ENCODE peak calls at places on chromosomes 4 and X, in seven cellular contexts. One of them, this sample, is unnamed.

GRCh38 chrX:24426340-24426913 is 38.7 kb upstream of the PDK3 start:
- DNase-seq in HFFc6: no peak
- DNase-seq in upper lobe of right lung: no peak
- DNase-seq in HepG2: peak
- DNase-seq in HCT116: no peak
- DNase-seq in A549: peak
- DNase-seq in fibroblast of pulmonary artery: peak
- DNase-seq in this sample: no peak

GRCh38 chrX:2801223-2801622 is 27.5 kb upstream of the GYG2 start:
- DNase-seq in HepG2: no peak
- DNase-seq in A549: no peak
- DNase-seq in HFFc6: no peak
- DNase-seq in HCT116: no peak
- DNase-seq in upper lobe of right lung: no peak
- DNase-seq in fibroblast of pulmonary artery: no peak
- DNase-seq in this sample: no peak

GRCh38 chr4:176902710-176903323 is 110.1 kb upstream of the VEGFC start:
- DNase-seq in A549: no peak
- DNase-seq in HepG2: no peak
- DNase-seq in HCT116: no peak
- DNase-seq in HFFc6: peak
- DNase-seq in fibroblast of pulmonary artery: peak
- DNase-seq in upper lobe of right lung: no peak
- DNase-seq in this sample: no peak

GRCh38 chr4:56099378-56099786 is 150.6 kb downstream of the CEP135 start:
- DNase-seq in HepG2: no peak
- DNase-seq in HCT116: no peak
- DNase-seq in HFFc6: no peak
- DNase-seq in fibroblast of pulmonary artery: no peak
- DNase-seq in upper lobe of right lung: no peak
- DNase-seq in A549: no peak
- DNase-seq in this sample: no peak

GRCh38 chr4:40058121-40058520 is 1.5 kb downstream of the N4BP2 start:
- DNase-seq in HepG2: no peak
- DNase-seq in fibroblast of pulmonary artery: peak
- DNase-seq in A549: no peak
- DNase-seq in HFFc6: no peak
- DNase-seq in HCT116: no peak
- DNase-seq in upper lobe of right lung: no peak
- DNase-seq in this sample: no peak

GRCh38 chr4:114116861-114117260 is 137.4 kb upstream of the ARSJ start:
- DNase-seq in upper lobe of right lung: no peak
- DNase-seq in HCT116: no peak
- DNase-seq in A549: no peak
- DNase-seq in fibroblast of pulmonary artery: no peak
- DNase-seq in HepG2: no peak
- DNase-seq in HFFc6: no peak
- DNase-seq in this sample: no peak

GRCh38 chr4:182554736-182555135 is 311.5 kb downstream of the TENM3 start:
- DNase-seq in A549: no peak
- DNase-seq in HepG2: no peak
- DNase-seq in upper lobe of right lung: no peak
- DNase-seq in fibroblast of pulmonary artery: no peak
- DNase-seq in HCT116: no peak
- DNase-seq in HFFc6: peak
- DNase-seq in this sample: no peak

GRCh38 chr4:136505020-136505419 is 1027.3 kb downstream of the PCDH18 start:
- DNase-seq in HCT116: no peak
- DNase-seq in upper lobe of right lung: no peak
- DNase-seq in A549: peak
- DNase-seq in HFFc6: no peak
- DNase-seq in HepG2: no peak
- DNase-seq in fibroblast of pulmonary artery: peak
- DNase-seq in this sample: no peak

GRCh38 chrX:149865390-149865789 is 15.6 kb upstream of the MAGEA8 start:
- DNase-seq in HFFc6: no peak
- DNase-seq in HCT116: no peak
- DNase-seq in fibroblast of pulmonary artery: no peak
- DNase-seq in upper lobe of right lung: no peak
- DNase-seq in A549: no peak
- DNase-seq in HepG2: no peak
- DNase-seq in this sample: no peak

GRCh38 chr4:88009871-88010270 is 2.4 kb downstream of the PKD2 start:
- DNase-seq in fibroblast of pulmonary artery: no peak
- DNase-seq in HFFc6: no peak
- DNase-seq in HCT116: no peak
- DNase-seq in upper lobe of right lung: no peak
- DNase-seq in A549: no peak
- DNase-seq in HepG2: no peak
- DNase-seq in this sample: no peak

GRCh38 chr4:142282870-142283431 is 563.1 kb downstream of the INPP4B start:
- DNase-seq in HCT116: no peak
- DNase-seq in HFFc6: no peak
- DNase-seq in A549: no peak
- DNase-seq in upper lobe of right lung: no peak
- DNase-seq in HepG2: no peak
- DNase-seq in fibroblast of pulmonary artery: no peak
- DNase-seq in this sample: no peak

GRCh38 chrX:139739138-139739537 is 31.2 kb upstream of the MCF2 start:
- DNase-seq in HepG2: no peak
- DNase-seq in fibroblast of pulmonary artery: peak
- DNase-seq in upper lobe of right lung: no peak
- DNase-seq in HFFc6: peak
- DNase-seq in A549: no peak
- DNase-seq in HCT116: no peak
- DNase-seq in this sample: no peak

GRCh38 chr4:35250771-35251170 is 993.5 kb downstream of the ARAP2 start:
- DNase-seq in fibroblast of pulmonary artery: no peak
- DNase-seq in HFFc6: no peak
- DNase-seq in HepG2: no peak
- DNase-seq in A549: no peak
- DNase-seq in upper lobe of right lung: no peak
- DNase-seq in HCT116: no peak
- DNase-seq in this sample: no peak

GRCh38 chrX:103356023-103356798 is at the start of gene TCEAL9:
- DNase-seq in HepG2: peak
- DNase-seq in upper lobe of right lung: peak
- DNase-seq in A549: peak
- DNase-seq in HCT116: peak
- DNase-seq in fibroblast of pulmonary artery: peak
- DNase-seq in HFFc6: peak
- DNase-seq in this sample: peak

DNA sequence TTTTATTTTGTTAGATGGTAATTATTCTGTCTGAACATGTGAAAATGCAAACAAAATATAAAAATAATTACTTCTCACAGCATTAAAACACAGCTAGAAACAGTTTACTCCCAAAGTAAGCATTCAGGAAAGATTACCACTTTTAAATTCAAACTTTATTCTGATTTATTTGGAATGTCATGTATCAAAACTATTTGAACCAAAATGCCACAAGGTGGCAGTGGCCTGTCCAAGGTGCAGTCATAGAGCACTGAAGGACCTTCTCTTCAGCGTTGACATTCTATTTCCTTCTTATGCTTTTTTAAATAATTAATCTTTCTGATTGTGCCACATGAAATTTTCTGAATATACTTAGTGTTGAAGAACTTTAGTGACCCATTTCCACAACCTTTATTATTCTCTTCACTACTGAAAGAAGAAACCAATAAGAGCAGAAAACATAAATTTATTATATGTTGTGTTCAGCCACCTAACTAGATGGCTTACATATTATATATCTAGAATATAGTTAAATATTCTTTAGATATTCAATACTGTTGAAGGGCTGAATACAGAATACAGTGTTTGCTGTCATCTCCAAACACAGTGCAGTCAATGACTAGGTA is 283.6 kb downstream of the CFAP299 start:
- DNase-seq in upper lobe of right lung: no peak
- DNase-seq in HepG2: peak
- DNase-seq in HCT116: peak
- DNase-seq in fibroblast of pulmonary artery: peak
- DNase-seq in A549: peak
- DNase-seq in HFFc6: peak
- DNase-seq in this sample: no peak
- TF ChIP-seq CTCF in upper lobe of right lung: no peak
- TF ChIP-seq CTCF in HepG2: no peak
- TF ChIP-seq CTCF in HCT116: peak
- TF ChIP-seq CTCF in fibroblast of pulmonary artery: peak
- TF ChIP-seq CTCF in A549: peak
- TF ChIP-seq CTCF in HFFc6: peak
- TF ChIP-seq CTCF in this sample: peak

DNA sequence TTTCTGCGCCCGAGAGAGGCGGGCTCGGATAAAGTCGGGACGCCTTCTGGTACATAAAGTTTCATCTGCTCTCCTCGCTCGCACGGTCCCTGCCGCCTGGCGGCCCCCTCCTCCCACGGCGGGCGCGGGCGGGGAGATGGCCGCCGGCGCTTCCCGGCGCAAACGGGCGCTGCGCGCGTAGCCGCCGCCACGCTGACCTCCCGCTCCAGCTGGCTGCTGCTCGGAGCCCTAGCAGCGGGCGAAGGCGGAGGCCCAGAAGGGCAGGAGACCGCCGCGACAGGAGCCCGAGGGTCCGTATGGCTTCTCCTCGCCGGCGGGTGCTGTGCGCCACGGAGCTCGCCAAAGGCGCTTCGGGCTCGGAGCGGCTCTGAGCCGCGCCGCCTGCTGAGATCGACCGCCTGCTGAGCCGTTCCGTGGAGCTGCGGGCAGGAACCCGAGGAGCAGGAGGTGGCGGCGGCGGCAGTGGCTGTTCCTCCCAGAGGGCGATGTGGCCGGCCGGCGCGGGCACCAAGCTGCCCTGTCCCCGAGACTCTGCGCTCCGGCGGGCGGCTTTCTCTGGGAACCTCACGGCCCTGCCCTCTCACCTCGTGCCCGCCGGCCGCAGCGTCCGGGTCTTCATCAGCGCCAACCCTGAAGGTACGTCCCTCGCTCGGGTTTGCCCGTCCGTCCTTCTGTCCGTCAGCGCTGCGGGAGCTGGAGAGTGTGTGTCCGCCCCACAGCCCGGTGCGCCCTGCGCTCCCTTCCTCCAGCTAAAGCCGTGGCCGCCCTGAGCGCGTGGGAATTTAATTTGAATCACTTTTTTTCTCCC is at the start of gene NWD2:
- DNase-seq in HCT116: no peak
- DNase-seq in HepG2: no peak
- DNase-seq in upper lobe of right lung: no peak
- DNase-seq in fibroblast of pulmonary artery: peak
- DNase-seq in HFFc6: no peak
- DNase-seq in A549: no peak
- DNase-seq in this sample: no peak
- TF ChIP-seq CTCF in HCT116: no peak
- TF ChIP-seq CTCF in HepG2: no peak
- TF ChIP-seq CTCF in upper lobe of right lung: no peak
- TF ChIP-seq CTCF in fibroblast of pulmonary artery: no peak
- TF ChIP-seq CTCF in HFFc6: no peak
- TF ChIP-seq CTCF in A549: no peak
- TF ChIP-seq CTCF in this sample: no peak

GRCh38 chrX:64377753-64378152 is 17.5 kb downstream of the MTMR8 start:
- DNase-seq in HFFc6: no peak
- DNase-seq in A549: no peak
- DNase-seq in HepG2: no peak
- DNase-seq in HCT116: no peak
- DNase-seq in fibroblast of pulmonary artery: no peak
- DNase-seq in upper lobe of right lung: no peak
- DNase-seq in this sample: no peak
- TF ChIP-seq CTCF in HFFc6: no peak
- TF ChIP-seq CTCF in A549: no peak
- TF ChIP-seq CTCF in HepG2: no peak
- TF ChIP-seq CTCF in HCT116: no peak
- TF ChIP-seq CTCF in fibroblast of pulmonary artery: no peak
- TF ChIP-seq CTCF in upper lobe of right lung: no peak
- TF ChIP-seq CTCF in this sample: no peak

GRCh38 chr4:37486134-37486533 is 200.0 kb downstream of the RELL1 start:
- DNase-seq in HFFc6: no peak
- DNase-seq in HepG2: no peak
- DNase-seq in fibroblast of pulmonary artery: no peak
- DNase-seq in upper lobe of right lung: no peak
- DNase-seq in HCT116: no peak
- DNase-seq in A549: no peak
- DNase-seq in this sample: no peak
- TF ChIP-seq CTCF in HFFc6: no peak
- TF ChIP-seq CTCF in HepG2: no peak
- TF ChIP-seq CTCF in fibroblast of pulmonary artery: no peak
- TF ChIP-seq CTCF in upper lobe of right lung: no peak
- TF ChIP-seq CTCF in HCT116: no peak
- TF ChIP-seq CTCF in A549: no peak
- TF ChIP-seq CTCF in this sample: no peak

DNA sequence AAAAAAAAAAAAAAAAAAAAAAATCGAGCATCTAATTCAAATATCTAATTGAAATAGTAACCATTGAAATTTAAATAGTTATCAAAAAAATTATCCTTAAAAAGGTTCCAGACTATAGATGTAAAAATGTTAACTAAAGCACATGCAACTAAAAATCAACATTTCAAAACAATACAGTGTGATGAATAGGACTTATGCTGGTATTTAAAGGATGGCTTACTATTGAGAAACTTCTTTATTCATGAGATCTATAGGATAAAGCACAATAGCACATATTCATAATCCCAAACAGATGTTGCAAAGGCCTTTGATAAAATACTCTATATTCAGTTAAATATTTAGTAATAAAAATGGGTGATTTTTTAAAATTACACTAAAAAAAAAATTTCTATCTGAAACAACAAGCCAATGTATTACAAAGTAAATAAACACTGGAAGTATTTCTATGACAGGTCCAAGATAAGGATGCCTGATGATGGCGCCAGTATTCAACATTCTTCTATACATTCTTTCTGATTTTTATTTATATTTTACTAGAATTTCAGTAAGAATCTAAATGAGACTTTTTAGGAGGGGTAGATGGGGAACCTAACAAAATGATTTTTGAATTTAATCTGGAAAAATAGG is 26.3 kb downstream of the DCLK2 start:
- DNase-seq in HepG2: no peak
- DNase-seq in A549: no peak
- DNase-seq in fibroblast of pulmonary artery: peak
- DNase-seq in HCT116: no peak
- DNase-seq in upper lobe of right lung: no peak
- DNase-seq in HFFc6: no peak
- DNase-seq in this sample: no peak
- TF ChIP-seq CTCF in HepG2: no peak
- TF ChIP-seq CTCF in A549: peak
- TF ChIP-seq CTCF in fibroblast of pulmonary artery: no peak
- TF ChIP-seq CTCF in HCT116: no peak
- TF ChIP-seq CTCF in upper lobe of right lung: no peak
- TF ChIP-seq CTCF in HFFc6: peak
- TF ChIP-seq CTCF in this sample: no peak

DNA sequence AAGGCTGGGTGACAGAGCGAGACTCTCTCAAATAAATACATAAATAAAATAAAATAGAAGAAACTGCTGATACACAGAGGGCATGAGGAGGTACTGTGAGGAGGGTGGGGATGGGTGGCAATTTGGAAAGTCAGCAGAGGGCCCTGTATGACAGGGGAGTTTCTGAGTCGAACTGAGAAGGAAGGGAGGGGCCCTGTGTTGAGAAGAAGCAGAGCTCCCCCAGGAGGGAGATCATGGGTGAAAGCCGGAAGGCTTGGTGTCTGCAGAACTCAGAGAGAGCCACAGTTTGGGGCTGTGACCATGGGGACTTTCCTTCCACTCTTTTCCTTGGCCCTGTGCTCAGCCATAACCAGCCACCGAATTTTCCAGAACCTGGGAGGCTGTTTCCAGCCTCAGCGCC is 24.8 kb upstream of the AFAP1 start:
- DNase-seq in upper lobe of right lung: no peak
- DNase-seq in HepG2: no peak
- DNase-seq in A549: no peak
- DNase-seq in fibroblast of pulmonary artery: no peak
- DNase-seq in HFFc6: no peak
- DNase-seq in HCT116: no peak
- DNase-seq in this sample: no peak
- TF ChIP-seq CTCF in upper lobe of right lung: no peak
- TF ChIP-seq CTCF in HepG2: no peak
- TF ChIP-seq CTCF in A549: peak
- TF ChIP-seq CTCF in fibroblast of pulmonary artery: no peak
- TF ChIP-seq CTCF in HFFc6: no peak
- TF ChIP-seq CTCF in HCT116: no peak
- TF ChIP-seq CTCF in this sample: no peak

This sample was measured in AG09319.